ENCODE peak calls at places on chromosomes 3 and 15, in nine cellular contexts. Q, F, L, Y, C, U, W, O and J are unnamed samples.

GRCh38 chr3:114764056-114764492 is 383.0 kb downstream of the ZBTB20 start:
- DNase-seq in Q (no peak), F (no peak), L (no peak), Y (no peak), C (no peak), U (no peak), W (no peak), O (no peak), J (no peak)

GRCh38 chr3:12120374-12121140 is 38.2 kb downstream of the TIMP4 start:
- DNase-seq in Q (no peak), F (no peak), L (no peak), Y (peak; percentile 44), C (no peak), U (no peak), W (no peak), O (no peak), J (no peak)

GRCh38 chr15:39247574-39247973 is 333.3 kb upstream of the THBS1 start:
- DNase-seq in Q (no peak), F (no peak), L (no peak), Y (no peak), C (no peak), U (no peak), W (no peak), O (no peak), J (no peak)

GRCh38 chr15:40493089-40493840 is 22.5 kb downstream of the CHST14 start:
- DNase-seq in Q (no peak), F (no peak), L (no peak), Y (no peak), C (no peak), U (no peak), W (no peak), O (peak; percentile 77), J (no peak)

GRCh38 chr3:134373942-134374790 is at the start of gene AMOTL2:
- DNase-seq in Q (peak; percentile 85), F (peak; percentile 92), L (peak; percentile 93), Y (peak; percentile 91), C (peak; percentile 64), U (peak; percentile 89), W (peak; percentile 76), O (peak; percentile 74), J (peak; percentile 91)

GRCh38 chr15:93467327-93467726 is 378.3 kb upstream of the RGMA start:
- DNase-seq in Q (no peak), F (peak; percentile 88), L (no peak), Y (peak; percentile 76), C (no peak), U (no peak), W (peak; percentile 69), O (no peak), J (no peak)

GRCh38 chr3:189304465-189305341 is 132.9 kb downstream of the TPRG1 start:
- DNase-seq in Q (no peak), F (no peak), L (peak; percentile 95), Y (peak; percentile 70), C (no peak), U (peak; percentile 88), W (no peak), O (no peak), J (peak; percentile 38)

GRCh38 chr15:49135893-49136292 is 19.5 kb downstream of the COPS2 start:
- DNase-seq in Q (no peak), F (no peak), L (peak; percentile 4), Y (no peak), C (no peak), U (no peak), W (no peak), O (no peak), J (peak; percentile 6)

GRCh38 chr3:111989061-111989678 is 9.6 kb upstream of the TAGLN3 start:
- DNase-seq in Q (no peak), F (no peak), L (peak; percentile 71), Y (no peak), C (no peak), U (no peak), W (no peak), O (peak; percentile 62), J (no peak)

GRCh38 chr3:31576521-31576920 is 43.8 kb downstream of the STT3B start:
- DNase-seq in Q (no peak), F (no peak), L (no peak), Y (no peak), C (no peak), U (no peak), W (no peak), O (no peak), J (no peak)

GRCh38 chr3:56933803-56934202 is 126.7 kb upstream of the SPATA12 start:
- DNase-seq in Q (no peak), F (no peak), L (no peak), Y (no peak), C (no peak), U (no peak), W (no peak), O (no peak), J (no peak)

GRCh38 chr3:29695201-29695904 is 414.5 kb downstream of the RBMS3 start:
- DNase-seq in Q (no peak), F (no peak), L (peak; percentile 17), Y (peak; percentile 61), C (no peak), U (no peak), W (no peak), O (no peak), J (no peak)

GRCh38 chr3:68173230-68173629 is 518.8 kb upstream of the SUCLG2 start:
- DNase-seq in Q (no peak), F (no peak), L (no peak), Y (no peak), C (no peak), U (no peak), W (no peak), O (no peak), J (no peak)

GRCh38 chr3:17039579-17039978 is 154.8 kb downstream of the PLCL2 start:
- DNase-seq in Q (no peak), F (no peak), L (peak; percentile 93), Y (no peak), C (no peak), U (no peak), W (no peak), O (peak; percentile 9), J (peak; percentile 50)

GRCh38 chr3:66413151-66413751 is 87.6 kb downstream of the LRIG1 start:
- DNase-seq in Q (peak; percentile 9), F (no peak), L (no peak), Y (no peak), C (no peak), U (no peak), W (no peak), O (no peak), J (peak; percentile 80)

GRCh38 chr3:49787182-49787464 is 781 bp upstream of the IP6K1 start:
- DNase-seq in Q (no peak), F (no peak), L (no peak), Y (no peak), C (no peak), U (no peak), W (no peak), O (no peak), J (no peak)

GRCh38 chr3:3259181-3259580 is 79.7 kb upstream of the CRBN start:
- DNase-seq in Q (no peak), F (no peak), L (no peak), Y (no peak), C (no peak), U (no peak), W (no peak), O (no peak), J (no peak)

GRCh38 chr3:85162905-85163304 is 204.1 kb downstream of the CADM2 start:
- DNase-seq in Q (no peak), F (no peak), L (no peak), Y (no peak), C (no peak), U (no peak), W (no peak), O (no peak), J (no peak)

DNA sequence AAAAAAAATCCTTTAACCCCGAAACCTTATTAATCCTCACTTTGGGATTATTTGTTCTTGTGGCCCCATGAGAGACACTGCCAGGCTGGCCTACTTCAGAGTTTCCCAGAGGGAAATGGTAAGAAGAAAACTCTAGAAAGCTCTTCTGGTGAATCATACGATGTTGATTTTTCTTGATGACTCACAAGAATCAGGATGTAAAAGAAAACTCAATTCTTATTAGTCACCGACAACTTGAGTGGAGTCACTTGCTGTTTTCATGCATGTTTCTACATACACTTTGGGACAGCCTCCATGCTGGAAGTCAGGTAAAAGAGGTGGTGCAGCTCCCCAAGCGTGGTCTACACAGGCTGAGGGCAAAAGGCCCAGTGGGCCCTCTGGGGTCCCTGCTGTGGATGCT is 42.8 kb downstream of the MYO5C start:
- DNase-seq in Q (no peak), F (no peak), L (peak; percentile 91), Y (no peak), C (no peak), U (no peak), W (no peak), O (peak; percentile 41), J (peak; percentile 70)
- TF ChIP-seq POLR2A in Q (no peak), F (no peak), L (no peak), Y (no peak), C (no peak), U (peak; percentile 46), W (no peak), O (no peak), J (no peak)

GRCh38 chr15:52179278-52180195 is 11.7 kb downstream of the GNB5 start:
- DNase-seq in Q (peak; percentile 89), F (peak; percentile 83), L (peak; percentile 90), Y (peak; percentile 90), C (peak; percentile 88), U (peak; percentile 83), W (peak; percentile 62), O (peak; percentile 83), J (peak; percentile 74)
- TF ChIP-seq POLR2A in Q (peak; percentile 85), F (no peak), L (peak; percentile 90), Y (peak; percentile 74), C (peak; percentile 46), U (peak; percentile 78), W (peak; percentile 32), O (peak; percentile 52), J (peak; percentile 87)

GRCh38 chr3:155870945-155871745 is 695 bp downstream of the GMPS start:
- DNase-seq in Q (peak; percentile 70), F (peak; percentile 66), L (peak; percentile 43), Y (peak; percentile 51), C (no peak), U (peak; percentile 45), W (peak; percentile 41), O (peak; percentile 75), J (peak; percentile 30)
- TF ChIP-seq POLR2A in Q (no peak), F (no peak), L (no peak), Y (no peak), C (no peak), U (peak; percentile 25), W (no peak), O (no peak), J (peak; percentile 35)

DNA sequence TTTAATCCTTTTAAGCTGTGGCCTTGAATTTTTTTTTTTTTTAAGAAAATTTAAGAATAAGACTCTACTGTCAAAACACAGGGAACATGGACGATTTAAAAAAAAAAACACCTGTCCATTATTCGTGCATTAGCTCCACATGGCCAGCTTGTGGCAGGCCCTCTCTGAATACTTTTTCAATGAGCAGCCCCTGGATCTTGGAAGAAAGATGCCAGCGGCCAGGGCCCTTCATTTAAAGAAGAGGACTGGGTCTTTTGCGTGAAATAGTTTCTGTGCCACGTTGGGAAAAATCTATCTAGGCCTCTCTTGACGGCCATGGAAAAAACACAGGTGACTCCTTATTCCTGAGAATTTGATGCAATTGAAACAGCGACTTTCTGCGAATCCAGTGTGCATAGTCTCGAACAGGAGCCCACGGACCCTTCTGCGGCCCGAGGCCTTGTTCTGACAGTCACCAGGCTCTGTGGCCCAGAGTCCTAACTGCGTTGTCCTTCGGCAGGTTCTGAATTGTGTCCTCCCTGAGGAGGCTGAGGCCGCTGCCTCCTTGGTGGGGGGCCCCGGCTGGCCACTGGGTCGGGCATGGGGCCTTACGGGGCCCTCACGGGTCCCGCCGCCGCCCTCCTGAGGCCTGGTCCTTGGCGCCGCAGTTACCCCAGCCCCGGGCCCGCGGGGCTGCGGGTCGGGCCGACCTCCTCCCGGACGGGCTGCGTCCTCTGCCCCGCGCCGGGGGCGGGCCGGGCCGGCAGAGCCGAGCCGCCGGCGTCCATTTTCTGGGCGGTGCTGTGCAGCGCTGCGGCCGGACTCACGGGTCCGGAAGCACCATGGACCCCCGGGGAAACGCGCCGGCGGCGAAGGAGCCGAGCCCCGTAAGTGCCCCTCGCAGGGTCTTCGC is 33.5 kb downstream of the ZBTB38 start:
- DNase-seq in Q (peak; percentile 65), F (peak; percentile 71), L (peak; percentile 56), Y (peak; percentile 60), C (peak; percentile 61), U (no peak), W (peak; percentile 17), O (peak; percentile 38), J (peak; percentile 56)
- TF ChIP-seq POLR2A in Q (no peak), F (no peak), L (peak; percentile 31), Y (no peak), C (no peak), U (peak; percentile 8), W (no peak), O (no peak), J (peak; percentile 33)